ENCODE peak calls at places on chromosomes 6 and 20, in seven cellular contexts. F is lung; R is activated CD4-positive, alpha-beta T cell treated with anti-CD3 and anti-CD28 coated beads, Interleukin-2, amount 10 ng/mL, durations not matched to agents 7 days and 5 days; X is HFF-Myc; V is PC-9; P is IMR-90; W is AG09309. I is an unnamed sample.

GRCh38 chr6:147202516-147203310 is 1.5 kb upstream of the STXBP5 start:
- DNase-seq in F (peak; percentile 89), R (peak; percentile 91), X (peak; percentile 95), V (peak; percentile 63), P (peak; percentile 98), W (peak; percentile 93), I (peak; percentile 94)

GRCh38 chr6:39520411-39520810 is 197.9 kb upstream of the KCNK16 start:
- DNase-seq in F (no peak), R (no peak), X (no peak), V (no peak), P (no peak), W (no peak), I (no peak)

GRCh38 chr6:47276377-47276776 is 33.3 kb downstream of the TNFRSF21 start:
- DNase-seq in F (no peak), R (no peak), X (peak; percentile 5), V (no peak), P (peak; percentile 5), W (no peak), I (no peak)

GRCh38 chr6:16136086-16136485 is 7.2 kb downstream of the MYLIP start:
- DNase-seq in F (no peak), R (peak; percentile 65), X (no peak), V (no peak), P (no peak), W (no peak), I (no peak)

GRCh38 chr20:63212393-63212730 is 3.6 kb downstream of the YTHDF1 start:
- DNase-seq in F (no peak), R (no peak), X (no peak), V (no peak), P (no peak), W (no peak), I (no peak)

GRCh38 chr6:143601501-143601900 is 76.3 kb upstream of the PHACTR2 start:
- DNase-seq in F (no peak), R (no peak), X (no peak), V (no peak), P (no peak), W (no peak), I (no peak)

GRCh38 chr20:49631074-49631716 is 63.3 kb upstream of the PTGIS start:
- DNase-seq in F (no peak), R (no peak), X (no peak), V (no peak), P (peak; percentile 44), W (no peak), I (no peak)

GRCh38 chr6:105800398-105800797 is 285.7 kb upstream of the PRDM1 start:
- DNase-seq in F (no peak), R (no peak), X (no peak), V (no peak), P (no peak), W (no peak), I (no peak)

GRCh38 chr6:33746651-33747100 is at the start of gene IP6K3:
- DNase-seq in F (no peak), R (no peak), X (no peak), V (no peak), P (no peak), W (no peak), I (no peak)

GRCh38 chr6:19757036-19757435 is 80.1 kb upstream of the ID4 start:
- DNase-seq in F (no peak), R (no peak), X (no peak), V (no peak), P (peak; percentile 39), W (no peak), I (no peak)

GRCh38 chr6:26471970-26472369 is 14.2 kb downstream of the BTN2A1 start:
- DNase-seq in F (no peak), R (no peak), X (no peak), V (no peak), P (no peak), W (no peak), I (no peak)

I was measured in Caki2.